ENCODE peak calls at places on chromosome 9, in eight cellular contexts. U is astrocyte of the spinal cord; K is PC-9; M is cerebellum; I is stimulated activated naive CD4-positive, alpha-beta T cell treated with Interleukin-2 at 50 U/mL for 16 hours; G is NCI-H1105 treated with DMSO at 0.1 percent for 48 hours; A is HT1080; Z is cerebellar nuclear complex. H is an unnamed sample.

GRCh38 chr9:85940275-85940831 is 593 bp upstream of the NAA35 start:
- DNase-seq in K (no peak), M (no peak), U (no peak), A (no peak), G (no peak), Z (no peak), I (no peak), H (no peak)

GRCh38 chr9:8014987-8015682 is 215.6 kb upstream of the DMAC1 start:
- DNase-seq in Z (no peak), M (no peak), K (no peak), G (no peak), I (no peak), U (no peak), A (no peak), H (no peak)

GRCh38 chr9:107246259-107247254 is 36.5 kb upstream of the RAD23B start:
- DNase-seq in G (no peak), K (no peak), Z (no peak), U (peak; percentile 15), M (no peak), A (no peak), I (no peak), H (no peak)

GRCh38 chr9:132555528-132555927 is 26.9 kb upstream of the BARHL1 start:
- DNase-seq in Z (no peak), K (no peak), G (no peak), A (no peak), I (no peak), M (no peak), U (no peak), H (no peak)

GRCh38 chr9:89878687-89879086 is 273.9 kb downstream of the GADD45G start:
- DNase-seq in U (no peak), I (no peak), G (no peak), K (no peak), Z (no peak), M (no peak), A (no peak), H (peak; percentile 88)

GRCh38 chr9:6230037-6230778 is 14.6 kb downstream of the IL33 start:
- DNase-seq in A (peak; percentile 86), I (no peak), M (no peak), Z (no peak), K (no peak), G (no peak), U (no peak), H (no peak)

GRCh38 chr9:94922098-94922607 is 195.7 kb downstream of the AOPEP start:
- DNase-seq in M (peak; percentile 50), Z (no peak), G (peak; percentile 63), U (peak; percentile 97), I (no peak), K (peak; percentile 79), A (peak; percentile 89), H (no peak)

GRCh38 chr9:82504620-82505019 is 516.0 kb downstream of the SPATA31D1 start:
- DNase-seq in Z (no peak), A (no peak), U (no peak), G (no peak), M (no peak), K (no peak), I (no peak), H (no peak)

GRCh38 chr9:71285191-71285656 is 163.8 kb upstream of the TRPM3 start:
- DNase-seq in I (no peak), Z (no peak), U (peak; percentile 71), A (peak; percentile 50), M (peak; percentile 65), K (peak; percentile 49), G (peak; percentile 87), H (peak; percentile 23)

GRCh38 chr9:33164138-33164809 is 2.9 kb downstream of the B4GALT1 start:
- DNase-seq in A (no peak), U (no peak), M (no peak), I (no peak), Z (no peak), K (no peak), G (no peak), H (no peak)

GRCh38 chr9:137295313-137296213 is 6.5 kb downstream of the NRARP start:
- DNase-seq in M (peak; percentile 65), A (no peak), K (peak; percentile 77), I (peak; percentile 17), U (no peak), G (no peak), Z (no peak), H (no peak)

GRCh38 chr9:95477885-95478790 is 38.6 kb downstream of the PTCH1 start:
- DNase-seq in A (no peak), K (no peak), I (no peak), G (no peak), U (no peak), M (no peak), Z (no peak), H (no peak)

GRCh38 chr9:135924628-135925338 is 17.4 kb upstream of the CAMSAP1 start:
- DNase-seq in Z (no peak), U (no peak), I (peak; percentile 11), A (no peak), G (no peak), M (no peak), K (no peak), H (no peak)

GRCh38 chr9:89821081-89821480 is 216.3 kb downstream of the GADD45G start:
- DNase-seq in M (no peak), U (no peak), Z (no peak), A (peak; percentile 35), I (no peak), G (no peak), K (no peak), H (no peak)

GRCh38 chr9:81687521-81688261 is 1.7 kb downstream of the TLE1 start:
- DNase-seq in I (no peak), G (no peak), Z (no peak), A (peak; percentile 40), K (peak; percentile 54), M (peak; percentile 24), U (peak; percentile 29), H (no peak)

GRCh38 chr9:82934949-82935348 is 128.0 kb downstream of the RASEF start:
- DNase-seq in Z (no peak), A (peak; percentile 87), M (no peak), K (peak; percentile 59), G (no peak), I (no peak), U (peak; percentile 79), H (no peak)

GRCh38 chr9:14482856-14483255 is 168.9 kb upstream of the NFIB start:
- DNase-seq in A (no peak), M (no peak), U (no peak), G (no peak), Z (no peak), K (no peak), I (no peak), H (no peak)

GRCh38 chr9:99340281-99340680 is 118.2 kb downstream of the SEC61B start:
- DNase-seq in U (peak; percentile 3), A (peak; percentile 84), M (no peak), I (no peak), G (no peak), K (no peak), Z (no peak), H (no peak)

GRCh38 chr9:126025973-126026372 is 278.8 kb downstream of the PBX3 start:
- DNase-seq in U (no peak), M (no peak), I (no peak), K (no peak), Z (no peak), G (no peak), A (no peak), H (no peak)